ENCODE peak calls at places on chromosomes 4 and X, in six cellular contexts. One of them, this sample, is unnamed.

GRCh38 chr4:38180456-38180855 is 220.3 kb downstream of the PTTG2 start:
- DNase-seq in amniotic stem cell: no peak
- DNase-seq in amygdala: no peak
- DNase-seq in NCI-H1417: no peak
- DNase-seq in HFFc6: no peak
- DNase-seq in NCI-H748 treated with DMSO at 0.1 percent for 48 hours: peak; percentile 15
- DNase-seq in this sample: no peak

GRCh38 chrX:135081695-135082094 is 29.8 kb upstream of the RTL8A start:
- DNase-seq in HFFc6: no peak
- DNase-seq in NCI-H748 treated with DMSO at 0.1 percent for 48 hours: no peak
- DNase-seq in NCI-H1417: no peak
- DNase-seq in amygdala: no peak
- DNase-seq in amniotic stem cell: no peak
- DNase-seq in this sample: no peak

GRCh38 chr4:137106287-137106686 is 426.0 kb downstream of the PCDH18 start:
- DNase-seq in amygdala: no peak
- DNase-seq in amniotic stem cell: no peak
- DNase-seq in HFFc6: no peak
- DNase-seq in NCI-H1417: no peak
- DNase-seq in NCI-H748 treated with DMSO at 0.1 percent for 48 hours: no peak
- DNase-seq in this sample: no peak

GRCh38 chrX:5648941-5649568 is 579.6 kb downstream of the NLGN4X start:
- DNase-seq in HFFc6: no peak
- DNase-seq in amygdala: no peak
- DNase-seq in NCI-H1417: no peak
- DNase-seq in NCI-H748 treated with DMSO at 0.1 percent for 48 hours: no peak
- DNase-seq in amniotic stem cell: no peak
- DNase-seq in this sample: no peak

GRCh38 chr4:63921561-63921960 is 487.7 kb downstream of the TECRL start:
- DNase-seq in HFFc6: no peak
- DNase-seq in amygdala: no peak
- DNase-seq in amniotic stem cell: no peak
- DNase-seq in NCI-H1417: no peak
- DNase-seq in NCI-H748 treated with DMSO at 0.1 percent for 48 hours: no peak
- DNase-seq in this sample: no peak

GRCh38 chr4:124135409-124135813 is 577.1 kb downstream of the ANKRD50 start:
- DNase-seq in amygdala: no peak
- DNase-seq in NCI-H748 treated with DMSO at 0.1 percent for 48 hours: no peak
- DNase-seq in HFFc6: peak; percentile 13
- DNase-seq in NCI-H1417: no peak
- DNase-seq in amniotic stem cell: no peak
- DNase-seq in this sample: no peak

GRCh38 chr4:111937368-111937767 is 207.9 kb upstream of the FAM241A start:
- DNase-seq in HFFc6: peak; percentile 35
- DNase-seq in amygdala: no peak
- DNase-seq in NCI-H748 treated with DMSO at 0.1 percent for 48 hours: peak; percentile 49
- DNase-seq in NCI-H1417: peak; percentile 29
- DNase-seq in amniotic stem cell: no peak
- DNase-seq in this sample: no peak

GRCh38 chrX:40644175-40644574 is 3.2 kb downstream of the CXorf38 start:
- DNase-seq in NCI-H748 treated with DMSO at 0.1 percent for 48 hours: no peak
- DNase-seq in amniotic stem cell: no peak
- DNase-seq in amygdala: no peak
- DNase-seq in HFFc6: no peak
- DNase-seq in NCI-H1417: no peak
- DNase-seq in this sample: no peak

GRCh38 chr4:73740353-73740778 is at the start of gene CXCL8:
- DNase-seq in NCI-H1417: peak; percentile 9
- DNase-seq in amygdala: no peak
- DNase-seq in NCI-H748 treated with DMSO at 0.1 percent for 48 hours: peak; percentile 13
- DNase-seq in amniotic stem cell: peak; percentile 16
- DNase-seq in HFFc6: peak; percentile 78
- DNase-seq in this sample: no peak

GRCh38 chrX:3142259-3143042 is 101.2 kb downstream of the ARSF start:
- DNase-seq in HFFc6: no peak
- DNase-seq in amniotic stem cell: no peak
- DNase-seq in amygdala: no peak
- DNase-seq in NCI-H1417: no peak
- DNase-seq in NCI-H748 treated with DMSO at 0.1 percent for 48 hours: no peak
- DNase-seq in this sample: no peak

GRCh38 chr4:83356899-83357661 is 22.4 kb upstream of the HPSE start:
- DNase-seq in HFFc6: peak; percentile 79
- DNase-seq in amygdala: no peak
- DNase-seq in amniotic stem cell: peak; percentile 71
- DNase-seq in NCI-H748 treated with DMSO at 0.1 percent for 48 hours: no peak
- DNase-seq in NCI-H1417: no peak
- DNase-seq in this sample: no peak

GRCh38 chrX:124641737-124642491 is 295.6 kb downstream of the SH2D1A start:
- DNase-seq in amygdala: no peak
- DNase-seq in NCI-H748 treated with DMSO at 0.1 percent for 48 hours: no peak
- DNase-seq in amniotic stem cell: no peak
- DNase-seq in NCI-H1417: no peak
- DNase-seq in HFFc6: no peak
- DNase-seq in this sample: no peak

GRCh38 chr4:88616275-88616996 is 24.2 kb downstream of the HERC3 start:
- DNase-seq in HFFc6: peak; percentile 92
- DNase-seq in NCI-H748 treated with DMSO at 0.1 percent for 48 hours: no peak
- DNase-seq in NCI-H1417: no peak
- DNase-seq in amygdala: no peak
- DNase-seq in amniotic stem cell: peak; percentile 52
- DNase-seq in this sample: no peak